ENCODE peak calls at places on chromosomes 2 and 18, in four cellular contexts. One of them, this sample, is unnamed. For H3K4me1, the result is how much of the 10 kb centered on the place peaks cover.

GRCh38 chr2:159090514-159091201 is 122.2 kb downstream of the TANC1 start:
- DNase-seq in CD8-positive, alpha-beta memory T cell: no peak
- DNase-seq in HepG2: no peak
- DNase-seq in fibroblast of lung: peak
- DNase-seq in this sample: no peak

GRCh38 chr2:211514049-211514448 is 957.6 kb downstream of the CPS1 start:
- DNase-seq in CD8-positive, alpha-beta memory T cell: no peak
- DNase-seq in HepG2: no peak
- DNase-seq in fibroblast of lung: no peak
- DNase-seq in this sample: no peak

GRCh38 chr18:28526196-28526595 is 349.3 kb upstream of the CDH2 start:
- DNase-seq in CD8-positive, alpha-beta memory T cell: no peak
- DNase-seq in fibroblast of lung: no peak
- DNase-seq in HepG2: no peak
- DNase-seq in this sample: no peak

GRCh38 chr2:203352604-203353255 is 24.5 kb downstream of the ABI2 start:
- DNase-seq in fibroblast of lung: no peak
- DNase-seq in HepG2: peak
- DNase-seq in CD8-positive, alpha-beta memory T cell: no peak
- DNase-seq in this sample: no peak

GRCh38 chr2:10914272-10914693 is 2.5 kb downstream of the KCNF1 start:
- DNase-seq in fibroblast of lung: peak
- DNase-seq in HepG2: no peak
- DNase-seq in CD8-positive, alpha-beta memory T cell: no peak
- DNase-seq in this sample: no peak

GRCh38 chr18:48326901-48327675 is 82.1 kb downstream of the ZBTB7C start:
- DNase-seq in HepG2: no peak
- DNase-seq in CD8-positive, alpha-beta memory T cell: no peak
- DNase-seq in fibroblast of lung: peak
- DNase-seq in this sample: peak

GRCh38 chr2:41886757-41887156 is 161.1 kb upstream of the PKDCC start:
- DNase-seq in CD8-positive, alpha-beta memory T cell: no peak
- DNase-seq in HepG2: peak
- DNase-seq in fibroblast of lung: peak
- DNase-seq in this sample: no peak

GRCh38 chr2:201984800-201985525 is 48.7 kb upstream of the FZD7 start:
- DNase-seq in CD8-positive, alpha-beta memory T cell: no peak
- DNase-seq in HepG2: no peak
- DNase-seq in fibroblast of lung: no peak
- DNase-seq in this sample: no peak

GRCh38 chr2:52128081-52128480 is 1096.1 kb upstream of the NRXN1 start:
- DNase-seq in HepG2: no peak
- DNase-seq in fibroblast of lung: no peak
- DNase-seq in CD8-positive, alpha-beta memory T cell: no peak
- DNase-seq in this sample: no peak

GRCh38 chr2:170905864-170906263 is 23.2 kb upstream of the GORASP2 start:
- DNase-seq in fibroblast of lung: no peak
- DNase-seq in HepG2: no peak
- DNase-seq in CD8-positive, alpha-beta memory T cell: no peak
- DNase-seq in this sample: no peak

GRCh38 chr18:13568443-13569392 is 157.6 kb downstream of the FAM210A start:
- DNase-seq in fibroblast of lung: no peak
- DNase-seq in HepG2: peak
- DNase-seq in CD8-positive, alpha-beta memory T cell: no peak
- DNase-seq in this sample: no peak

GRCh38 chr2:84647267-84647666 is 131.0 kb downstream of the DNAH6 start:
- DNase-seq in fibroblast of lung: no peak
- DNase-seq in HepG2: no peak
- DNase-seq in CD8-positive, alpha-beta memory T cell: no peak
- DNase-seq in this sample: no peak

GRCh38 chr2:167345559-167345958 is 457.3 kb downstream of the XIRP2 start:
- DNase-seq in CD8-positive, alpha-beta memory T cell: no peak
- DNase-seq in HepG2: no peak
- DNase-seq in fibroblast of lung: no peak
- DNase-seq in this sample: no peak

GRCh38 chr2:240184198-240184590 is 43.7 kb upstream of the OTOS start:
- DNase-seq in CD8-positive, alpha-beta memory T cell: no peak
- DNase-seq in fibroblast of lung: no peak
- DNase-seq in HepG2: no peak
- DNase-seq in this sample: peak

GRCh38 chr2:48692292-48692691 is 63.2 kb downstream of the LHCGR start:
- DNase-seq in HepG2: no peak
- DNase-seq in CD8-positive, alpha-beta memory T cell: no peak
- DNase-seq in fibroblast of lung: no peak
- DNase-seq in this sample: no peak

GRCh38 chr2:67455219-67456142 is 58.3 kb downstream of the ETAA1 start:
- DNase-seq in fibroblast of lung: peak
- DNase-seq in HepG2: peak
- DNase-seq in CD8-positive, alpha-beta memory T cell: no peak
- DNase-seq in this sample: no peak

GRCh38 chr18:6757966-6758365 is 28.4 kb downstream of the ARHGAP28 start:
- DNase-seq in CD8-positive, alpha-beta memory T cell: no peak
- DNase-seq in fibroblast of lung: peak
- DNase-seq in HepG2: no peak
- DNase-seq in this sample: no peak

GRCh38 chr2:85952196-85952734 is 63.5 kb upstream of the ST3GAL5 start:
- DNase-seq in fibroblast of lung: no peak
- DNase-seq in CD8-positive, alpha-beta memory T cell: no peak
- DNase-seq in HepG2: no peak
- DNase-seq in this sample: no peak

GRCh38 chr2:85953476-85953875 is 64.7 kb upstream of the ST3GAL5 start:
- DNase-seq in CD8-positive, alpha-beta memory T cell: no peak
- DNase-seq in fibroblast of lung: peak
- DNase-seq in HepG2: no peak
- DNase-seq in this sample: no peak

GRCh38 chr2:85950743-85951142 is 62.0 kb upstream of the ST3GAL5 start:
- DNase-seq in CD8-positive, alpha-beta memory T cell: no peak
- DNase-seq in fibroblast of lung: no peak
- DNase-seq in HepG2: no peak
- DNase-seq in this sample: no peak

GRCh38 chr2:85949280-85949679 is 60.5 kb upstream of the ST3GAL5 start:
- DNase-seq in HepG2: no peak
- DNase-seq in fibroblast of lung: no peak
- DNase-seq in CD8-positive, alpha-beta memory T cell: no peak
- DNase-seq in this sample: no peak

DNA sequence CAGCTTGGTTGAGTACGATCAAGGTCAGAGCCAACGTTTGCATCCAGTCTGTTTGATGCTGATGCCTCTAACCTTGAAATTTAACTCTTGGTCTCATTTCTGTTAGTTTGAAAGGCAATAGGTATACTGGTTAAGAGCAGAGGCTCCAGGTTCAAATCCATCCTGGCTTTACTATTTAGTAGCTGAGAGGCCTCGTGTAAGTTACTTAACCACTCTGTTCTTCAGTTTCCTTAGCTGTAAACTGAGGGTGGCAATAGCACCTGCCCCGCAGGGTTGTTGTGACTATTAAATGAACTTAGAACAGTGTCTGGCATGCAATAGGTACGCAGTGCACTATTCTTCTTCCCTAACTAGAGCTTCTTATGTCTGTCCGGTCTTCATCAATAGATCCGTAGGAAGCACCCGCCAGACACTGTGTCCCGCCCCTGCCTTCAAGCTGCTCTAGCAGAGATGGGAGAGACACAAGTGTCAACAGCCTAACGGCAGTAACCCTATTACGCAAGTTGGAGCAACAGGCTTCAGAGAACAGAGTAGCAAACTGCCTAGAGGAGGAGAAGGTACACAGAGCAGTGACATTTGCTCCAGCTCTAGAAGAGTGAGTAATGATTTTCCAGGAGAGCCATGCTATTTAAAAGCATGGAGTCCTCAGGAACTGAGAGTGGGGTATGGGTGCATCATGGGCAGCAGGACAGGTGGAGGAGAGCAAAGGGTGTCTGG is 62.7 kb upstream of the ST3GAL5 start:
- DNase-seq in HepG2: peak
- DNase-seq in fibroblast of lung: no peak
- DNase-seq in CD8-positive, alpha-beta memory T cell: no peak
- DNase-seq in this sample: no peak
- H3K4me1 ChIP-seq in HepG2: half or more
- H3K4me1 ChIP-seq in fibroblast of lung: under half
- H3K4me1 ChIP-seq in CD8-positive, alpha-beta memory T cell: under half
- H3K4me1 ChIP-seq in this sample: under half

DNA sequence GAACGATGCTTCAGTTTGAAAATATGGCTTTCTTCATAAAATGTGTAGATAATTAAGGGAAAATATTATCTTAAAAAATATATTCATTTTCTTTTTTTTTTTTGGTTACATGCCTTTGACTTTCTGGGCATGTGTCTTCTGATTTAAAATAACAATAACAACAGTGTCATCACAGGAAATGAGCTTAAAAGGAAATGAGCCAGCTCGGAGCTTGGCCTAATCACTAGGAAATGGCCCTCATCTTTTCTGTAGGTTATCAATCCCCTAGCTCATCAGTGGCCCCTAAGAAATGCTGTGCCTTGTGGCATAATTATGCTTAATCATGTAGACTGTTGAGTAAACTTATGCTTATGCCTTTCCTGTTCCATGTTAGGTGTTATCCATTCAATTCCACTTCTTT is 141.8 kb upstream of the FHL2 start:
- DNase-seq in fibroblast of lung: no peak
- DNase-seq in HepG2: no peak
- DNase-seq in CD8-positive, alpha-beta memory T cell: no peak
- DNase-seq in this sample: no peak
- H3K4me3 ChIP-seq in fibroblast of lung: no peak
- H3K4me3 ChIP-seq in HepG2: no peak
- H3K4me3 ChIP-seq in CD8-positive, alpha-beta memory T cell: no peak
- H3K4me3 ChIP-seq in this sample: no peak

GRCh38 chr2:46814160-46814559 is 101.4 kb downstream of the MCFD2 start:
- DNase-seq in fibroblast of lung: peak
- DNase-seq in HepG2: no peak
- DNase-seq in CD8-positive, alpha-beta memory T cell: no peak
- DNase-seq in this sample: peak
- H3K27ac ChIP-seq in fibroblast of lung: peak
- H3K27ac ChIP-seq in HepG2: no peak
- H3K27ac ChIP-seq in CD8-positive, alpha-beta memory T cell: peak
- H3K27ac ChIP-seq in this sample: no peak

GRCh38 chr2:27356382-27357181 is at the start of gene GTF3C2:
- DNase-seq in fibroblast of lung: peak
- DNase-seq in HepG2: peak
- DNase-seq in CD8-positive, alpha-beta memory T cell: peak
- DNase-seq in this sample: peak
- H3K4me1 ChIP-seq in fibroblast of lung: under half
- H3K4me1 ChIP-seq in HepG2: half or more
- H3K4me1 ChIP-seq in CD8-positive, alpha-beta memory T cell: under half
- H3K4me1 ChIP-seq in this sample: under half

GRCh38 chr2:39203382-39203781 is 40.4 kb downstream of the CDKL4 start:
- DNase-seq in CD8-positive, alpha-beta memory T cell: no peak
- DNase-seq in fibroblast of lung: no peak
- DNase-seq in HepG2: no peak
- DNase-seq in this sample: no peak

GRCh38 chr2:39202639-39203369 is 41.0 kb downstream of the CDKL4 start:
- DNase-seq in fibroblast of lung: peak
- DNase-seq in HepG2: no peak
- DNase-seq in CD8-positive, alpha-beta memory T cell: no peak
- DNase-seq in this sample: no peak
- H3K4me3 ChIP-seq in fibroblast of lung: no peak
- H3K4me3 ChIP-seq in HepG2: no peak
- H3K4me3 ChIP-seq in CD8-positive, alpha-beta memory T cell: no peak
- H3K4me3 ChIP-seq in this sample: no peak

This sample was measured in aorta.